ENCODE peak calls at places on chromosomes 2 and 18, in five cellular contexts. One of them, this sample, is unnamed.

GRCh38 chr2:72859831-72860262 is 27.4 kb upstream of the SPR start:
- DNase-seq in H1: no peak
- DNase-seq in mesenchymal stem cell: peak
- DNase-seq in neuronal stem cell: peak
- DNase-seq in trophoblast cell: peak
- DNase-seq in this sample: peak

GRCh38 chr2:68952887-68953521 is at the start of gene GKN2:
- DNase-seq in neuronal stem cell: no peak
- DNase-seq in H1: no peak
- DNase-seq in mesenchymal stem cell: no peak
- DNase-seq in trophoblast cell: no peak
- DNase-seq in this sample: no peak

GRCh38 chr18:79476031-79476917 is 80.5 kb downstream of the NFATC1 start:
- DNase-seq in neuronal stem cell: no peak
- DNase-seq in mesenchymal stem cell: no peak
- DNase-seq in trophoblast cell: peak
- DNase-seq in H1: no peak
- DNase-seq in this sample: no peak

GRCh38 chr2:11352781-11353537 is 8.5 kb upstream of the ROCK2 start:
- DNase-seq in H1: no peak
- DNase-seq in trophoblast cell: peak
- DNase-seq in mesenchymal stem cell: no peak
- DNase-seq in neuronal stem cell: no peak
- DNase-seq in this sample: no peak

GRCh38 chr2:53403836-53404413 is 363.7 kb upstream of the CHAC2 start:
- DNase-seq in H1: no peak
- DNase-seq in mesenchymal stem cell: peak
- DNase-seq in trophoblast cell: peak
- DNase-seq in neuronal stem cell: no peak
- DNase-seq in this sample: no peak

GRCh38 chr2:36404312-36404711 is 48.7 kb downstream of the CRIM1 start:
- DNase-seq in H1: no peak
- DNase-seq in trophoblast cell: peak
- DNase-seq in neuronal stem cell: no peak
- DNase-seq in mesenchymal stem cell: peak
- DNase-seq in this sample: no peak

GRCh38 chr2:131010566-131010965 is 82.7 kb downstream of the FAM168B start:
- DNase-seq in neuronal stem cell: no peak
- DNase-seq in H1: no peak
- DNase-seq in trophoblast cell: no peak
- DNase-seq in mesenchymal stem cell: no peak
- DNase-seq in this sample: no peak

GRCh38 chr2:40395169-40396023 is 56.5 kb downstream of the SLC8A1 start:
- DNase-seq in neuronal stem cell: no peak
- DNase-seq in mesenchymal stem cell: no peak
- DNase-seq in H1: no peak
- DNase-seq in trophoblast cell: peak
- DNase-seq in this sample: no peak

GRCh38 chr2:134333646-134334189 is 79.8 kb downstream of the MGAT5 start:
- DNase-seq in trophoblast cell: no peak
- DNase-seq in H1: no peak
- DNase-seq in mesenchymal stem cell: peak
- DNase-seq in neuronal stem cell: no peak
- DNase-seq in this sample: no peak

GRCh38 chr2:202069189-202070050 is 3.6 kb upstream of the KIAA2012 start:
- DNase-seq in H1: no peak
- DNase-seq in trophoblast cell: no peak
- DNase-seq in neuronal stem cell: no peak
- DNase-seq in mesenchymal stem cell: no peak
- DNase-seq in this sample: no peak

GRCh38 chr2:231530099-231531085 is at the start of gene NMUR1:
- DNase-seq in neuronal stem cell: peak
- DNase-seq in trophoblast cell: peak
- DNase-seq in mesenchymal stem cell: peak
- DNase-seq in H1: no peak
- DNase-seq in this sample: peak

GRCh38 chr18:416928-417327 is 83.6 kb downstream of the COLEC12 start:
- DNase-seq in neuronal stem cell: no peak
- DNase-seq in mesenchymal stem cell: peak
- DNase-seq in H1: no peak
- DNase-seq in trophoblast cell: no peak
- DNase-seq in this sample: no peak

GRCh38 chr18:55897101-55897500 is 309.1 kb upstream of the TCF4 start:
- DNase-seq in mesenchymal stem cell: no peak
- DNase-seq in neuronal stem cell: no peak
- DNase-seq in H1: no peak
- DNase-seq in trophoblast cell: peak
- DNase-seq in this sample: no peak

GRCh38 chr2:200609027-200609614 is 23.3 kb downstream of the AOX1 start:
- DNase-seq in H1: no peak
- DNase-seq in neuronal stem cell: no peak
- DNase-seq in trophoblast cell: peak
- DNase-seq in mesenchymal stem cell: peak
- DNase-seq in this sample: no peak
- H3K9ac ChIP-seq in H1: no peak
- H3K9ac ChIP-seq in neuronal stem cell: no peak
- H3K9ac ChIP-seq in trophoblast cell: no peak
- H3K9ac ChIP-seq in mesenchymal stem cell: peak
- H3K9ac ChIP-seq in this sample: no peak

GRCh38 chr2:46852124-46852523 is 63.5 kb downstream of the MCFD2 start:
- DNase-seq in trophoblast cell: no peak
- DNase-seq in mesenchymal stem cell: no peak
- DNase-seq in neuronal stem cell: no peak
- DNase-seq in H1: no peak
- DNase-seq in this sample: no peak
- H3K23ac ChIP-seq in trophoblast cell: no peak
- H3K23ac ChIP-seq in mesenchymal stem cell: no peak
- H3K23ac ChIP-seq in neuronal stem cell: no peak
- H3K23ac ChIP-seq in H1: no peak
- H3K23ac ChIP-seq in this sample: no peak

DNA sequence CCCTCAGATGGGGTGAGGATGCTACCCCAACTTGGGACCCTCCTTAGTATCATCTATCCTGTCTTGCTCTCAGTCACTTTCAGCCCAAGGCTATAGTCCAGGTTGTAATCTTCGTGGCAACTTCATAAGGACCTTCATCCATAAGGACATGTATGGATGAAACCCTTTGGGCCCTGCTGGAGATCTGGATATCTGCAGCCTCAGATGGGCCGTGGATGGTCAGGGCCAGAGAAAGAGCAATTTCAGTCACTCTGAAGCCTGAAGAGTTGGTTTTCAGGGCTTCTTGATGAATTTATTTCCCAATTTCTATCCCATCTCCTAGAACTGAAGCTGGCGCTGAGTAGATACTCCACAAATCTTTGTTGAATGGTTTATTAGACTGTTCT is 28.7 kb downstream of the RHOB start:
- DNase-seq in mesenchymal stem cell: no peak
- DNase-seq in H1: no peak
- DNase-seq in neuronal stem cell: no peak
- DNase-seq in trophoblast cell: no peak
- DNase-seq in this sample: no peak
- H2BK12ac ChIP-seq in mesenchymal stem cell: no peak
- H2BK12ac ChIP-seq in H1: no peak
- H2BK12ac ChIP-seq in neuronal stem cell: no peak
- H2BK12ac ChIP-seq in trophoblast cell: peak
- H2BK12ac ChIP-seq in this sample: no peak

GRCh38 chr18:63180971-63181376 is 138.6 kb downstream of the BCL2 start:
- DNase-seq in mesenchymal stem cell: no peak
- DNase-seq in trophoblast cell: no peak
- DNase-seq in H1: no peak
- DNase-seq in neuronal stem cell: no peak
- DNase-seq in this sample: no peak
- H3K9ac ChIP-seq in mesenchymal stem cell: no peak
- H3K9ac ChIP-seq in trophoblast cell: no peak
- H3K9ac ChIP-seq in H1: no peak
- H3K9ac ChIP-seq in neuronal stem cell: no peak
- H3K9ac ChIP-seq in this sample: no peak

GRCh38 chr2:218985021-218985324 is at the start of gene FEV:
- DNase-seq in mesenchymal stem cell: no peak
- DNase-seq in neuronal stem cell: no peak
- DNase-seq in H1: no peak
- DNase-seq in trophoblast cell: no peak
- DNase-seq in this sample: no peak
- H3K23ac ChIP-seq in mesenchymal stem cell: peak
- H3K23ac ChIP-seq in neuronal stem cell: peak
- H3K23ac ChIP-seq in H1: no peak
- H3K23ac ChIP-seq in trophoblast cell: no peak
- H3K23ac ChIP-seq in this sample: no peak

DNA sequence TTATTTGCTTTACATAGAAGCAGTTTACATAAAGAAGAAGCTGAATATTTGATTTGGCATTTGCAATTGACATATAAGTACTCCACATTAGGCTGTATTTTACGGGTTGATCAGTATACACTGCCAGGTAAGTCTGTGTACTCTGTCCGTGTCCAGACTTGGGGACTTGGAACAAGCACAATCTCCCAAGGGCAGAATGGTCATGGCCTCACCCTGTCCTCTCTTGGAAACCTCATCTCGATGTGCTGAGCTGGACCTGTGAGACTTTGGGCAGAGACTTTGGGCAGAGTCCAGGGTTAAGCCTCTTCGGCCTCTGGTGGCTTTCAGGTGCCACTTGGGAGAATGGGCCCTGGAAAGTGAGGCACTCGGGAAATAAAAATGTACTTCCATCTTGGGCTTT is 108.4 kb downstream of the RAPGEF4 start:
- DNase-seq in mesenchymal stem cell: no peak
- DNase-seq in H1: no peak
- DNase-seq in trophoblast cell: no peak
- DNase-seq in neuronal stem cell: no peak
- DNase-seq in this sample: no peak
- H2BK12ac ChIP-seq in mesenchymal stem cell: no peak
- H2BK12ac ChIP-seq in H1: no peak
- H2BK12ac ChIP-seq in trophoblast cell: no peak
- H2BK12ac ChIP-seq in neuronal stem cell: no peak
- H2BK12ac ChIP-seq in this sample: no peak

GRCh38 chr2:223943135-223943534 is 2.0 kb downstream of the WDFY1 start:
- DNase-seq in mesenchymal stem cell: no peak
- DNase-seq in H1: no peak
- DNase-seq in neuronal stem cell: no peak
- DNase-seq in trophoblast cell: no peak
- DNase-seq in this sample: no peak
- H3K9ac ChIP-seq in mesenchymal stem cell: peak
- H3K9ac ChIP-seq in H1: no peak
- H3K9ac ChIP-seq in neuronal stem cell: no peak
- H3K9ac ChIP-seq in trophoblast cell: no peak
- H3K9ac ChIP-seq in this sample: no peak

GRCh38 chr18:74290831-74291770 is 662 bp downstream of the CYB5A start:
- DNase-seq in neuronal stem cell: no peak
- DNase-seq in H1: peak
- DNase-seq in mesenchymal stem cell: no peak
- DNase-seq in trophoblast cell: peak
- DNase-seq in this sample: peak
- H3K23ac ChIP-seq in neuronal stem cell: peak
- H3K23ac ChIP-seq in H1: no peak
- H3K23ac ChIP-seq in mesenchymal stem cell: peak
- H3K23ac ChIP-seq in trophoblast cell: no peak
- H3K23ac ChIP-seq in this sample: no peak

This sample was measured in H9.